ENCODE peak calls at places on chromosomes 2 and 18, in nine cellular contexts. L, Z, I, U, N, O, M, K and V are unnamed samples.

GRCh38 chr2:36545871-36546416 is 52.0 kb downstream of the FEZ2 start:
- DNase-seq in L (no peak), Z (no peak), I (no peak), U (no peak), N (no peak), O (no peak), M (no peak), K (no peak), V (no peak)

GRCh38 chr2:117832332-117832731 is 17.8 kb downstream of the DDX18 start:
- DNase-seq in L (no peak), Z (no peak), I (no peak), U (no peak), N (no peak), O (no peak), M (no peak), K (no peak), V (peak)

GRCh38 chr2:214378455-214379103 is 32.3 kb upstream of the VWC2L start:
- DNase-seq in L (peak), Z (peak), I (no peak), U (no peak), N (no peak), O (no peak), M (no peak), K (no peak), V (no peak)

GRCh38 chr2:20314562-20315521 is 35.8 kb downstream of the PUM2 start:
- DNase-seq in L (peak), Z (no peak), I (no peak), U (peak), N (no peak), O (no peak), M (no peak), K (no peak), V (peak)

GRCh38 chr18:79519751-79520472 is 124.2 kb downstream of the NFATC1 start:
- DNase-seq in L (no peak), Z (peak), I (peak), U (no peak), N (no peak), O (peak), M (peak), K (no peak), V (no peak)

GRCh38 chr2:20589975-20590703 is 60.8 kb downstream of the HS1BP3 start:
- DNase-seq in L (peak), Z (peak), I (no peak), U (no peak), N (peak), O (no peak), M (no peak), K (no peak), V (peak)

GRCh38 chr18:26719909-26720308 is 145.6 kb downstream of the AQP4 start:
- DNase-seq in L (no peak), Z (no peak), I (no peak), U (no peak), N (no peak), O (no peak), M (no peak), K (no peak), V (no peak)

GRCh38 chr2:35463805-35464596 is 891.6 kb upstream of the CRIM1 start:
- DNase-seq in L (no peak), Z (no peak), I (no peak), U (no peak), N (no peak), O (no peak), M (no peak), K (no peak), V (no peak)

GRCh38 chr18:66734451-66734850 is 130.6 kb upstream of the CDH19 start:
- DNase-seq in L (peak), Z (no peak), I (no peak), U (peak), N (no peak), O (no peak), M (no peak), K (no peak), V (peak)

GRCh38 chr2:69601179-69601612 is 42.3 kb downstream of the AAK1 start:
- DNase-seq in L (peak), Z (no peak), I (no peak), U (peak), N (no peak), O (no peak), M (no peak), K (peak), V (peak)

GRCh38 chr2:179354739-179355537 is 90.3 kb upstream of the SESTD1 start:
- DNase-seq in L (peak), Z (no peak), I (no peak), U (peak), N (no peak), O (no peak), M (no peak), K (no peak), V (peak)

GRCh38 chr18:13233746-13234527 is 15.4 kb downstream of the LDLRAD4 start:
- DNase-seq in L (no peak), Z (no peak), I (no peak), U (no peak), N (no peak), O (no peak), M (peak), K (no peak), V (no peak)

GRCh38 chr2:223642496-223642895 is 40.3 kb upstream of the SCG2 start:
- DNase-seq in L (peak), Z (no peak), I (no peak), U (no peak), N (no peak), O (no peak), M (no peak), K (no peak), V (peak)

GRCh38 chr2:117775820-117776219 is 38.7 kb upstream of the DDX18 start:
- DNase-seq in L (peak), Z (no peak), I (no peak), U (no peak), N (no peak), O (no peak), M (no peak), K (no peak), V (no peak)

GRCh38 chr2:158142568-158143332 is 41.1 kb downstream of the UPP2 start:
- DNase-seq in L (no peak), Z (no peak), I (no peak), U (peak), N (no peak), O (no peak), M (no peak), K (no peak), V (no peak)

GRCh38 chr2:171166328-171166983 is 5.8 kb upstream of the TLK1 start:
- DNase-seq in L (no peak), Z (no peak), I (no peak), U (no peak), N (no peak), O (no peak), M (no peak), K (no peak), V (no peak)

GRCh38 chr2:191109888-191110287 is 40.9 kb downstream of the STAT4 start:
- DNase-seq in L (no peak), Z (no peak), I (no peak), U (peak), N (no peak), O (no peak), M (no peak), K (no peak), V (no peak)

GRCh38 chr2:43005211-43005974 is 213.0 kb upstream of the HAAO start:
- DNase-seq in L (no peak), Z (peak), I (no peak), U (no peak), N (peak), O (no peak), M (no peak), K (no peak), V (no peak)

GRCh38 chr2:13818002-13818401 is 814.5 kb upstream of the LRATD1 start:
- DNase-seq in L (no peak), Z (no peak), I (no peak), U (no peak), N (no peak), O (no peak), M (no peak), K (no peak), V (no peak)

GRCh38 chr18:13364721-13365205 is 146.2 kb downstream of the LDLRAD4 start:
- DNase-seq in L (no peak), Z (no peak), I (no peak), U (no peak), N (no peak), O (no peak), M (no peak), K (no peak), V (no peak)

GRCh38 chr18:63317982-63318881 is 1.3 kb downstream of the BCL2 start:
- DNase-seq in L (peak), Z (no peak), I (peak), U (no peak), N (peak), O (peak), M (no peak), K (no peak), V (no peak)

GRCh38 chr2:35548171-35548570 is 807.4 kb upstream of the CRIM1 start:
- DNase-seq in L (peak), Z (no peak), I (no peak), U (peak), N (no peak), O (no peak), M (no peak), K (no peak), V (no peak)

GRCh38 chr18:9708882-9709877 is 1.1 kb downstream of the RAB31 start:
- DNase-seq in L (no peak), Z (no peak), I (no peak), U (no peak), N (no peak), O (peak), M (no peak), K (no peak), V (no peak)

GRCh38 chr2:157182204-157182709 is 75.2 kb upstream of the GALNT5 start:
- DNase-seq in L (no peak), Z (no peak), I (no peak), U (peak), N (no peak), O (no peak), M (no peak), K (no peak), V (peak)

GRCh38 chr2:109382946-109383345 is 230.8 kb downstream of the SEPTIN10 start:
- DNase-seq in L (peak), Z (peak), I (peak), U (peak), N (peak), O (peak), M (no peak), K (peak), V (peak)

GRCh38 chr2:34070196-34070595 is 471.1 kb upstream of the FAM98A start:
- DNase-seq in L (no peak), Z (no peak), I (no peak), U (no peak), N (no peak), O (no peak), M (no peak), K (no peak), V (no peak)

GRCh38 chr2:200695178-200695930 is 109.5 kb downstream of the AOX1 start:
- DNase-seq in L (no peak), Z (no peak), I (peak), U (no peak), N (no peak), O (no peak), M (no peak), K (no peak), V (no peak)
- H3K4me3 ChIP-seq in L (no peak), Z (no peak), I (no peak), U (no peak), N (no peak), O (no peak), M (no peak), K (no peak), V (no peak)

GRCh38 chr2:120769787-120770120 is 34.1 kb downstream of the GLI2 start:
- DNase-seq in L (no peak), Z (peak), I (no peak), U (no peak), N (no peak), O (no peak), M (no peak), K (no peak), V (no peak)
- TF ChIP-seq CTCF in L (no peak), Z (no peak), I (no peak), U (no peak), N (no peak), O (no peak), M (no peak), K (no peak), V (no peak)

DNA sequence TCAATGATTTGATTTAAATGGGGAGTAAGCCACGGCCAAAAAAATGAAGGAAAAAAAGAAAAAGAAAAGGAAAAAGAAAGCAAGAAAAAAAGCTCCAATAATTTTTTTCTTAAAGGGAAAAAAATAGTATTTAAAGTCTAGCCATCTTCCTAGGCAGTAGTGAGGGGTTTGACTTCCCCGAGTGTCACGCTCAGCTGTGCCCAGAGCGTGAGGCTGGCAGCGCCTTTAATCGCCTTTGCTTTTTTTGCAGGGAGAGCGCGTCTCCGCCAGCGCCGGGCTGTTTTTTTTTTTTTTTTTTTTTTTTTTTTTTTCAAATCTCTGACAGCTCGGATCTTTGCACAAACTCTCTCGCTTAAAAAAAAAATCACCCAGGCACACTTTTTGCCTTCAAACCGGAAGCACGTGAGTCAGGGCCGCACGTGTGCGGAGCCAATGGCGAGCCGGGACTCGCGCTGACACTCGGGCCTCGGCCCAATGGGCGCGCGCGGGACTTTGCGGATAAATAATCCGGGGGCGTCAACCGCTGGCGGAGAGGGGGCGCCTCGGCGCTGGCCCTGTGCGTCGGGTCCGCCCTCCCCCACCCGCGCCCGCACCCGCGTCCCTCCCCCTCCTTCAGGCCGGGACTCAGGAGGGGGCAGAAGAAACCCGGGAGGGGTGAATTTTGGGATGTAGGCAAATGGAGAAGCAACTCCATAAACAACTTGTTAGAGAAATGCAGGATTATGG is at the start of gene EN1:
- DNase-seq in L (no peak), Z (no peak), I (no peak), U (peak), N (no peak), O (no peak), M (no peak), K (no peak), V (peak)
- H3K4me3 ChIP-seq in L (no peak), Z (no peak), I (no peak), U (peak), N (peak), O (peak), M (peak), K (no peak), V (peak)

DNA sequence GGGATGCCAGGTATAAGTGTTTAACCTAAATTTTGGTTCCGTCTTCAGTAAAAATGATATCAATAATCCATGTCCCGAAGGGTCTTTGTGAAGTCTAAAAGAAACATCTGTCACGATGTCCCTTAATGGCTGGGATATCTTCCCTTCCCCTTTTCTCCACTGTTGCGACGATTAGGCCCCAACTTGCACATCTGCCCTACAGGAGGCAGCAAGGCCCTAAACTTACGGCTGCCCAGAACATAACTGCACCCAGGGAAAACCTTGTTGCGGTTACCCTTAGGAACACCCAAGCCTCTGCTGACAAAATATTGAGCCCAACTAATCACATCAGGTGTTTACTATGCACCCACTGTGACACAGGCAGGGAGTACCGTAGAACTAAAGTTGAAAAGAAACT is 1.2 kb upstream of the SMAD2 start:
- DNase-seq in L (peak), Z (no peak), I (peak), U (peak), N (peak), O (no peak), M (no peak), K (no peak), V (peak)
- TF ChIP-seq CTCF in L (peak), Z (no peak), I (no peak), U (no peak), N (peak), O (no peak), M (no peak), K (no peak), V (no peak)

GRCh38 chr2:174590346-174590745 is 7.3 kb downstream of the WIPF1 start:
- DNase-seq in L (no peak), Z (no peak), I (no peak), U (no peak), N (no peak), O (no peak), M (no peak), K (no peak), V (no peak)

GRCh38 chr2:174593041-174593440 is 4.6 kb downstream of the WIPF1 start:
- DNase-seq in L (no peak), Z (no peak), I (no peak), U (no peak), N (no peak), O (no peak), M (no peak), K (no peak), V (no peak)

GRCh38 chr2:174591740-174592139 is 5.9 kb downstream of the WIPF1 start:
- DNase-seq in L (no peak), Z (no peak), I (no peak), U (no peak), N (no peak), O (no peak), M (no peak), K (no peak), V (no peak)

GRCh38 chr2:174589334-174589733 is 8.3 kb downstream of the WIPF1 start:
- DNase-seq in L (no peak), Z (no peak), I (no peak), U (no peak), N (no peak), O (no peak), M (no peak), K (no peak), V (no peak)

GRCh38 chr2:174590928-174591648 is 6.5 kb downstream of the WIPF1 start:
- DNase-seq in L (no peak), Z (no peak), I (no peak), U (no peak), N (no peak), O (no peak), M (no peak), K (no peak), V (no peak)
- H3K4me3 ChIP-seq in L (no peak), Z (no peak), I (no peak), U (no peak), N (no peak), O (no peak), M (no peak), K (no peak), V (no peak)

GRCh38 chr2:53473236-53473635 is 294.4 kb upstream of the CHAC2 start:
- DNase-seq in L (no peak), Z (no peak), I (no peak), U (no peak), N (no peak), O (no peak), M (no peak), K (no peak), V (no peak)
- TF ChIP-seq CTCF in L (peak), Z (no peak), I (peak), U (peak), N (no peak), O (no peak), M (no peak), K (no peak), V (no peak)

DNA sequence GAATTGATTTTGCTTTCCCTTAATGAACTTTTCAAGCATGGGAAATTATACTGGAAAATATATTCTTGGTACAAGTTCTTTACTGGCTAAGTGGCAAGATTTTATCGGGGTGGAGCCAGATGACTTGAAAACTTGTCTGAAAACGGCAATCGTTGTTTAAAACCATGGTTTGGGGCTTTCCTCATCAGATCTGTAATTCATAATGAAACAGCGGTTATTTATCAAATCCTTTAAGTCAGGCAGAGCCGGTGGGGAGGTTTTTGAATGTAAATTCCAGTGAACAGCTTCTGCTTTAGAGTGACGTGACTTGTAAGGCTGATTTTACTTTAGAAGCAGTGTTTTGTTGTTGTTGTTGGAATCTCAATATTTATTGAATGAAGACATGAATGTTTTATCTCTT is 2.6 kb downstream of the SEC11C start:
- DNase-seq in L (no peak), Z (no peak), I (no peak), U (no peak), N (no peak), O (no peak), M (no peak), K (no peak), V (no peak)
- H3K4me3 ChIP-seq in L (no peak), Z (no peak), I (no peak), U (no peak), N (no peak), O (no peak), M (no peak), K (no peak), V (no peak)